ENCODE peak calls at places on chromosomes 5 and 9, in ten cellular contexts. N is vagina, R is cardiac muscle cell, X is right atrium auricular region, A is GM12878, C is tibial nerve, P is lung, O is body of pancreas, Y is spleen, W is left lung. M is an unnamed sample.

GRCh38 chr9:20831028-20831427 is 147.0 kb downstream of the FOCAD start:
- DNase-seq in X (no peak), W (no peak), A (no peak), Y (no peak), C (no peak), P (no peak), R (no peak), O (no peak), N (no peak), M (no peak)

GRCh38 chr9:14312721-14313377 is 1.1 kb downstream of the NFIB start:
- DNase-seq in Y (no peak), C (no peak), W (peak; percentile 79), R (peak; percentile 64), X (no peak), A (no peak), N (no peak), P (no peak), O (peak; percentile 63), M (no peak)

GRCh38 chr5:74061292-74061691 is 435.3 kb downstream of the ARHGEF28 start:
- DNase-seq in A (no peak), C (no peak), X (no peak), P (no peak), Y (no peak), W (no peak), R (no peak), O (no peak), N (no peak), M (no peak)

GRCh38 chr5:96093890-96094381 is 132.3 kb upstream of the ELL2 start:
- DNase-seq in N (no peak), P (no peak), W (no peak), O (no peak), R (no peak), C (no peak), X (no peak), A (no peak), Y (no peak), M (no peak)

GRCh38 chr9:121556580-121556979 is 56.9 kb upstream of the GGTA1 start:
- DNase-seq in W (no peak), N (no peak), Y (no peak), A (no peak), O (peak; percentile 27), X (peak; percentile 84), P (peak; percentile 66), R (no peak), C (no peak), M (no peak)

GRCh38 chr9:14686168-14686567 is 7.1 kb downstream of the ZDHHC21 start:
- DNase-seq in R (no peak), A (no peak), Y (no peak), C (no peak), N (no peak), X (no peak), P (no peak), W (no peak), O (no peak), M (no peak)

GRCh38 chr9:114746591-114746990 is 59.2 kb downstream of the TNFSF15 start:
- DNase-seq in C (no peak), O (no peak), R (no peak), A (no peak), Y (no peak), N (no peak), W (no peak), P (no peak), X (no peak), M (no peak)

GRCh38 chr5:57174128-57174849 is 430 bp downstream of the GPBP1 start:
- DNase-seq in R (peak; percentile 51), C (no peak), O (peak; percentile 51), A (no peak), N (no peak), Y (no peak), P (no peak), W (peak; percentile 83), X (no peak), M (peak; percentile 30)

GRCh38 chr5:10441992-10442435 is 335 bp downstream of the ROPN1L start:
- DNase-seq in A (no peak), P (no peak), X (no peak), R (peak; percentile 67), O (no peak), N (no peak), Y (no peak), W (no peak), C (no peak), M (no peak)

GRCh38 chr5:42756630-42757601 is at the start of gene CCDC152:
- DNase-seq in R (peak; percentile 19), N (no peak), Y (no peak), O (peak; percentile 34), A (no peak), C (no peak), P (no peak), W (peak; percentile 58), X (no peak), M (no peak)

GRCh38 chr9:108445431-108446018 is 410.3 kb downstream of the ACTL7B start:
- DNase-seq in R (no peak), Y (no peak), N (no peak), P (no peak), O (no peak), C (no peak), X (no peak), W (no peak), A (no peak), M (no peak)

GRCh38 chr5:179044765-179045164 is 15.4 kb upstream of the ZNF354C start:
- DNase-seq in O (no peak), X (no peak), Y (no peak), R (no peak), C (no peak), N (no peak), A (no peak), P (no peak), W (no peak), M (no peak)
- H3K9me3 ChIP-seq in O (peaks cover 2% of the 10 kb centered on the region), X (no peaks in the 10 kb centered on the region), Y (peaks cover 88% of the 10 kb centered on the region), R (no peaks in the 10 kb centered on the region), C (no peaks in the 10 kb centered on the region), N (no peaks in the 10 kb centered on the region), A (no peaks in the 10 kb centered on the region), P (peaks cover 10% of the 10 kb centered on the region), W (peaks cover 80% of the 10 kb centered on the region), M (peaks cover 5% of the 10 kb centered on the region)

GRCh38 chr5:145936401-145937131 is at the start of gene SH3RF2:
- DNase-seq in A (no peak), X (no peak), R (peak; percentile 91), O (peak; percentile 80), C (peak; percentile 15), P (peak; percentile 47), W (peak; percentile 82), Y (no peak), N (no peak), M (no peak)

GRCh38 chr5:145939532-145940065 is 3.2 kb downstream of the SH3RF2 start:
- DNase-seq in P (no peak), W (no peak), C (no peak), X (no peak), N (no peak), O (no peak), Y (no peak), A (no peak), R (no peak), M (no peak)

GRCh38 chr5:145941096-145941676 is 4.8 kb downstream of the SH3RF2 start:
- DNase-seq in X (no peak), N (peak; percentile 65), C (no peak), Y (no peak), P (no peak), W (no peak), A (no peak), R (no peak), O (no peak), M (no peak)

GRCh38 chr5:145937432-145938250 is 1.3 kb downstream of the SH3RF2 start:
- DNase-seq in A (no peak), P (no peak), C (no peak), X (no peak), O (peak; percentile 64), Y (no peak), W (peak; percentile 50), R (peak; percentile 28), N (peak; percentile 81), M (no peak)

DNA sequence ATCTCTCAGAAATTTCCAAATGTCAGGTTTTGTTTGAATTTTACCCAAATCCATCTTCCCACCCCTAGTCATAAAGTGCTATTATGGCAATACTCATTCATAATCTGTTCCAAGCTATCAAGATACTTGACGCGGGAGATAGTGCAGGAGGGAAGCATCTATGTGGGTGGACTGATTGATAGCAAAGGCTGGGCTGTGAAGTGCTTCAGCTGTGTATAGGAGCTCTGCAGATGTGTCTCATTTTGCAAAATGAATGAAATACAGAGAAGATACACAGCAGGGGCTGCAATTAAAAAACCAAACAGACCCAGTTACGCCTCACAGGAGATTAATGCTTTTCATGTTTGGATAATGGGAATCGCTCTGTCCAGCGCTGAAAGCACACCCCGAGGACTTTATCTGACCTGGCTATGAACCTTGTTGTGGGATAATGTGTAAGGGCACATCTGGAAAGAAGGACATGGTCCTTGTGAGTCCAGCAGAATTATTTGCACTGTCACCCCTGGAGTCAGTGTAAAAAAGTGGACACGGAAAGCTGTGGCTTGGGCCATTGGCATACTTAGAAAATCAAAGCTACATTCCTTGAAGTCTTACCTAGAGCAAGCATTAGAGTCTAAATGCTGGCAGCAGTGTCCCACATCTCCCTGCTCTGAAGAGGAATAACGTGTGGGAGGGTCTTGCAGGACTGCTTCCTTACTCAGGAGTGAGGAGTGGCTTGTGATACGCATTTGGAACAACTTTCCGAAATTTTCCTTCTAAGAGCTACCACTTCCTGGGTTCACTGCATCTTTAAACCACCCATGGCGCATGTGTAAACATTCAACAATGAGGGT is 2.5 kb downstream of the SH3RF2 start:
- DNase-seq in C (no peak), X (no peak), O (no peak), Y (no peak), N (peak; percentile 75), P (no peak), R (no peak), W (no peak), A (no peak), M (no peak)
- H3K4me1 ChIP-seq in C (no peaks in the 10 kb centered on the region), X (peaks cover 47% of the 10 kb centered on the region), O (peaks cover 54% of the 10 kb centered on the region), Y (peaks cover 7% of the 10 kb centered on the region), N (peaks cover 21% of the 10 kb centered on the region), P (no peaks in the 10 kb centered on the region), R (peaks cover 42% of the 10 kb centered on the region), W (no peaks in the 10 kb centered on the region), A (no peaks in the 10 kb centered on the region), M (no peaks in the 10 kb centered on the region)

GRCh38 chr9:94269264-94269663 is 10.2 kb downstream of the ZNF169 start:
- DNase-seq in C (no peak), P (no peak), W (no peak), A (no peak), Y (no peak), N (no peak), O (no peak), R (no peak), X (no peak), M (no peak)
- H3K9me3 ChIP-seq in C (no peaks in the 10 kb centered on the region), P (no peaks in the 10 kb centered on the region), W (peaks cover 25% of the 10 kb centered on the region), A (no peaks in the 10 kb centered on the region), Y (peaks cover 23% of the 10 kb centered on the region), N (no peaks in the 10 kb centered on the region), O (no peaks in the 10 kb centered on the region), R (no peaks in the 10 kb centered on the region), X (no peaks in the 10 kb centered on the region), M (no peaks in the 10 kb centered on the region)

DNA sequence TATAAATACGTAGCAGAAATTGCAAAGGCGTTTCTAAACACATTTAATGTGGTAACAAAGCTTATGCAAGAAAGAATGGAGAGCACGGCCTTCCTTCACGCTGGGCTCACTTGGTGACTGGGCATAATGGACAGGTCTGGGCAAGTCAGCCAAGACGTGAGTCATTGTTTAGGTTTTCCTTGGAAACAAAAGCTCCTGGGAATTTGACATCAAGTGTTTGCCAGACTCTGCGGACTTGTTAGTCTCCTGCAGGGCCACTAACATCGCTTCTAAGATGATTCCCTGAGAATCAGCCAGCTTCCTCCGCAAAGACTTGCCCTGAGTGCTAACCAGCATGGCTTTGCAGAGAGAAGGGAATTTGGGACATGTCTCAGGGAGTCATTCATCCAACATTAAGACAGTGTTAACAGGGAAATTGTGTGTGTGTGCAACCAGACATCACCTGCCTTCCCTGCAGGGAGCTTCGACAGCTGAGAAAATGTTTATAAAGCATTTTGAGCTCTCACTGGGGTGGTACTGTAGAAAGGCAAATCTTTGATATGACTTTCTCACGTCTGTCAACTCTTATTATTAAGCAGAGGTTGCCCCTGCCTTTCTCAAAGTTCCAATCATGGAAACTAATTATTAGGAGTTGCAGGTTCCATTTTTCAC is 182.5 kb downstream of the NTRK2 start:
- DNase-seq in N (no peak), X (peak; percentile 65), O (peak; percentile 43), R (no peak), A (no peak), W (no peak), C (peak; percentile 22), Y (no peak), P (peak; percentile 41), M (no peak)
- H3K4me1 ChIP-seq in N (peaks cover 17% of the 10 kb centered on the region), X (peaks cover 22% of the 10 kb centered on the region), O (peaks cover 4% of the 10 kb centered on the region), R (peaks cover 13% of the 10 kb centered on the region), A (no peaks in the 10 kb centered on the region), W (no peaks in the 10 kb centered on the region), C (no peaks in the 10 kb centered on the region), Y (no peaks in the 10 kb centered on the region), P (peaks cover 6% of the 10 kb centered on the region), M (no peaks in the 10 kb centered on the region)